ENCODE peak calls at places on chromosomes 3 and 15, in four cellular contexts. E is K562, Z is HepG2, F is GM12878. R is an unnamed sample.
A peak's percentile ranks its signal among the peaks of the same experiment; 100 is the strongest.

GRCh38 chr3:86937306-86937791 is 53.6 kb downstream of the VGLL3 start:
- DNase-seq in E (no peak), Z (no peak), F (no peak), R (no peak)

GRCh38 chr3:45906681-45907220 is 20.4 kb downstream of the CCR9 start:
- DNase-seq in E (peak; percentile 60), Z (peak; percentile 8), F (no peak), R (peak; percentile 33)

GRCh38 chr3:17891139-17891850 is 148.9 kb upstream of the TBC1D5 start:
- DNase-seq in E (peak; percentile 39), Z (no peak), F (no peak), R (no peak)

GRCh38 chr3:27633224-27633545 is 88.9 kb downstream of the EOMES start:
- DNase-seq in E (no peak), Z (peak; percentile 3), F (no peak), R (no peak)

GRCh38 chr15:78054518-78054917 is 23.0 kb downstream of the TBC1D2B start:
- DNase-seq in E (no peak), Z (no peak), F (no peak), R (no peak)

GRCh38 chr3:170643831-170644230 is 58.0 kb upstream of the SLC7A14 start:
- DNase-seq in E (no peak), Z (no peak), F (no peak), R (no peak)

GRCh38 chr15:65423150-65423976 is 616 bp upstream of the IGDCC4 start:
- DNase-seq in E (peak; percentile 33), Z (no peak), F (no peak), R (no peak)

GRCh38 chr3:171883893-171884279 is 40.7 kb downstream of the TMEM212 start:
- DNase-seq in E (no peak), Z (no peak), F (no peak), R (no peak)

GRCh38 chr3:144085964-144086363 is 114.3 kb downstream of the DIPK2A start:
- DNase-seq in E (peak; percentile 5), Z (no peak), F (no peak), R (peak; percentile 7)

GRCh38 chr15:98226578-98226977 is 266.1 kb downstream of the ARRDC4 start:
- DNase-seq in E (no peak), Z (no peak), F (no peak), R (no peak)

GRCh38 chr3:28124882-28125281 is 116.5 kb upstream of the CMC1 start:
- DNase-seq in E (no peak), Z (no peak), F (no peak), R (no peak)

GRCh38 chr3:335250-335649 is 138.7 kb downstream of the CHL1 start:
- DNase-seq in E (no peak), Z (no peak), F (no peak), R (no peak)

GRCh38 chr15:71800835-71801745 is 9.3 kb upstream of the NR2E3 start:
- DNase-seq in E (peak; percentile 57), Z (peak; percentile 47), F (no peak), R (peak; percentile 65)

GRCh38 chr3:57017481-57017880 is 43.0 kb upstream of the SPATA12 start:
- DNase-seq in E (no peak), Z (peak; percentile 24), F (no peak), R (no peak)

GRCh38 chr3:9183011-9183410 is 66.4 kb downstream of the SRGAP3 start:
- DNase-seq in E (no peak), Z (no peak), F (no peak), R (no peak)

GRCh38 chr15:80727196-80727595 is 32.1 kb downstream of the ABHD17C start:
- DNase-seq in E (no peak), Z (peak; percentile 21), F (no peak), R (no peak)

GRCh38 chr15:73750951-73751350 is 2.2 kb downstream of the INSYN1 start:
- DNase-seq in E (no peak), Z (no peak), F (no peak), R (no peak)

GRCh38 chr15:98785796-98786581 is 137.7 kb downstream of the IGF1R start:
- DNase-seq in E (no peak), Z (peak; percentile 36), F (peak; percentile 23), R (no peak)

GRCh38 chr3:71117572-71118247 is 465.8 kb downstream of the FOXP1 start:
- DNase-seq in E (no peak), Z (no peak), F (no peak), R (no peak)

GRCh38 chr15:72785452-72786243 is 2.1 kb upstream of the ADPGK start:
- DNase-seq in E (no peak), Z (no peak), F (no peak), R (no peak)

GRCh38 chr3:13452490-13453335 is 27.4 kb upstream of the HDAC11 start:
- DNase-seq in E (peak; percentile 80), Z (peak; percentile 63), F (peak; percentile 17), R (peak; percentile 34)

GRCh38 chr3:15330031-15330596 is 2.3 kb downstream of the SH3BP5 start:
- DNase-seq in E (peak; percentile 48), Z (no peak), F (no peak), R (peak; percentile 70)

GRCh38 chr3:56855856-56856538 is 54.2 kb upstream of the ARHGEF3 start:
- DNase-seq in E (peak; percentile 32), Z (peak; percentile 37), F (no peak), R (peak; percentile 49)

GRCh38 chr15:40787344-40787841 is 17.6 kb downstream of the C15orf62 start:
- DNase-seq in E (no peak), Z (no peak), F (no peak), R (no peak)

GRCh38 chr15:72057548-72058091 is 60.3 kb downstream of the MYO9A start:
- DNase-seq in E (no peak), Z (no peak), F (no peak), R (no peak)

GRCh38 chr3:30314757-30315156 is 291.6 kb upstream of the TGFBR2 start:
- DNase-seq in E (no peak), Z (no peak), F (no peak), R (no peak)

DNA sequence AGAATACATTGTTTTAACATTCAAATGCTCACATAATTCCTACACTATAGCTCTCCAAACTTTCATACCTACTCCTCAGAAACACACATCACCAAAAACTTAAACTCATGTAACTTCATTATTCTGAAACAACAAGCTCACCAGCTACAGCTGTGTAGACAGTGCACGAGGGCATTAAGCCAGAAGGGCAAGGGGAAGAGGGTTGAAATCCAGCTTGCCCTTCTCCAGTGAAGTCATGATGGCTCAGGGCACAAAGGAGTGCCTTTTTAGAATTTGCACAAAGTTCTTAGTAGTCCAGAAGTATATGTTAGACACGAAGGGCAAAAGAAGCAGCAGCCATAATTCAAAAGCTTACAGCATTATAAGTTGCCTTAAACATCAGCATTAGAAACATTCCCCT is 8.6 kb downstream of the SLC12A6 start:
- DNase-seq in E (no peak), Z (no peak), F (no peak), R (no peak)
- TF ChIP-seq FOXK2 in E (no peak), Z (no peak), F (no peak), R (no peak)

GRCh38 chr3:73766599-73767378 is 142.0 kb upstream of the PDZRN3 start:
- DNase-seq in E (no peak), Z (no peak), F (no peak), R (no peak)
- TF ChIP-seq FOXK2 in E (no peak), Z (no peak), F (no peak), R (no peak)

DNA sequence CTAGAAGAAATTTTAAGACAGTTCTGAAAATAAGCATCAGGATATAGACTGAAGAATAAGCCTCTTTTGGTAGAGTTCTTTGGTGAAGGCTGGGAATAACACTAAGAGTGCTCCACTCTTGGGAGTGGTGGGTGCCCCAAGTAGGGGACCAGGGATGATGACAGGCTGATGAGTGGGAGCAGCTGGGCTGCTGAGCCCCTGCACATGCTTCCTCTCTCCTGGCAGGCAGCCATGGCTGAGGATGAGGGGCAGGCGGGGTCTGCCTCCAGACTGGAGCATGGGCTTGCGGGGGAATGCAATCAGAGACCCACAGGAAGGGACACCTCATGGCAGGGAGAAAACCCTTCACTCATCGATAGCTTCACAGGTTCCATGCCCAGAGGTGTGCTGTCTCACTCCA is 72.6 kb upstream of the RORA start:
- DNase-seq in E (no peak), Z (no peak), F (no peak), R (no peak)
- TF ChIP-seq FOXK2 in E (no peak), Z (no peak), F (no peak), R (no peak)

GRCh38 chr15:63381301-63382192 is at the start of gene CA12:
- DNase-seq in E (no peak), Z (peak; percentile 28), F (no peak), R (peak; percentile 33)

GRCh38 chr15:63385911-63386531 is 4.4 kb upstream of the CA12 start:
- DNase-seq in E (no peak), Z (no peak), F (no peak), R (no peak)

GRCh38 chr15:63380828-63381282 is 791 bp downstream of the CA12 start:
- DNase-seq in E (no peak), Z (no peak), F (no peak), R (no peak)

GRCh38 chr15:63380151-63380827 is 1.4 kb downstream of the CA12 start:
- DNase-seq in E (no peak), Z (no peak), F (no peak), R (no peak)

GRCh38 chr15:63382966-63383710 is 1.5 kb upstream of the CA12 start:
- DNase-seq in E (no peak), Z (no peak), F (no peak), R (no peak)
- TF ChIP-seq FOXK2 in E (no peak), Z (no peak), F (no peak), R (no peak)

DNA sequence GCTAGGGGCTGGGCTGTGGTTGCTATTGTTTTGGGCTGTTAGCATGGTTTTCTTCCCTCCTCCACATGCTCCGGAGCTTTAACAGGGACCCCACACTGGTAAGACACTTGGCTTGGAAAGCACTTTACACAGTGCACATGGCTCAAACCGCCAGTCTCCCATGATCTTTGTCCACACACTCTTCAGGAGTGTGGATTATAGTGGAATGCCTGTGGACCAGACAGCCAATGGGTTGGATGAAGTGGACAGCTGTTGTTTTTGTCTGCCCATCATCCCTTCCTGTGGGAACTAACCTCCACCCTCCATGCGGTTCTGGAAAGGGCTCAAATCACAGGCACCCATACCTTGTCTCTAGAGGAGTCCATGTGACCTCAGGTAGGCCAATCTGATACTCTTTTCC is 10.0 kb downstream of the PAQR9 start:
- DNase-seq in E (no peak), Z (no peak), F (no peak), R (no peak)
- TF ChIP-seq FOXK2 in E (no peak), Z (no peak), F (no peak), R (no peak)

DNA sequence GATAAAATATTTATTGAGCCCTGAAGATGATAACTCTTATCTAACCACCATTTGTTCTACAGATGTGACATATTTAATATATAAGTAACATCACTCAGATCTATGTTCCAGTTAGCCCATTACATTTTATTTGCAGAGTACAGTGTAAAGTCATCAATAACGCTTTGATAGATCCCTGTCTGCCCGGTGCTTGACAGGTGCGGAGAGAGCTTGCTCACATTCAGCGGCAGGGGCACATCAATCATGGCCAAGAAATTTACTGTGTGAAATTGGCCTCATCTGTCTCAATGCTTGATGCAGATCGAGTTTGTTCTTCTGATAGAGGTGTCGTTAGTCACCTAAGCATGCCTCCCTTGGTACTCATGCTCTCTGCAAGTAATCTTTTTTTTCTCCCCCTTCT is 187.2 kb downstream of the MECOM start:
- DNase-seq in E (no peak), Z (no peak), F (no peak), R (no peak)
- TF ChIP-seq FOXK2 in E (no peak), Z (no peak), F (no peak), R (no peak)

GRCh38 chr3:44104668-44105321 is 136.9 kb upstream of the TOPAZ1 start:
- DNase-seq in E (peak; percentile 14), Z (no peak), F (peak; percentile 81), R (no peak)

GRCh38 chr3:44100298-44100695 is 141.4 kb upstream of the TOPAZ1 start:
- DNase-seq in E (no peak), Z (no peak), F (no peak), R (no peak)

GRCh38 chr3:44098666-44099065 is 143.0 kb upstream of the TOPAZ1 start:
- DNase-seq in E (no peak), Z (no peak), F (no peak), R (no peak)

GRCh38 chr3:44104043-44104442 is 137.6 kb upstream of the TOPAZ1 start:
- DNase-seq in E (no peak), Z (no peak), F (no peak), R (no peak)

GRCh38 chr3:44099566-44100297 is 142.0 kb upstream of the TOPAZ1 start:
- DNase-seq in E (peak; percentile 8), Z (no peak), F (no peak), R (no peak)
- TF ChIP-seq FOXK2 in E (no peak), Z (no peak), F (no peak), R (no peak)